ENCODE peak calls at places on chromosomes 5 and 9, in nine cellular contexts. X is GM06990; U is C1 segment of cervical spinal cord; L is cerebellum; Z is activated T-cell treated with anti-CD3 and anti-CD28 coated beads, Interleukin-2, amount 50 U/mL, for 72 hours; M is AG09319; I is SW480; A is posterior cingulate gyrus; N is brain microvascular endothelial cell. R is an unnamed sample.

GRCh38 chr5:151144275-151144674 is 13.3 kb downstream of the ANXA6 start:
- DNase-seq in Z (no peak), M (no peak), N (no peak), I (no peak), L (no peak), X (no peak), U (no peak), A (no peak), R (no peak)

GRCh38 chr5:52685621-52686370 is 101.9 kb upstream of the ITGA1 start:
- DNase-seq in M (no peak), N (no peak), U (no peak), Z (no peak), A (no peak), X (no peak), L (no peak), I (no peak), R (no peak)

GRCh38 chr9:36101916-36102741 is 34.4 kb upstream of the GLIPR2 start:
- DNase-seq in A (no peak), I (peak), U (no peak), Z (no peak), X (no peak), N (peak), M (peak), L (no peak), R (no peak)

GRCh38 chr5:52692039-52692438 is 95.7 kb upstream of the ITGA1 start:
- DNase-seq in A (no peak), L (no peak), U (no peak), N (peak), Z (no peak), M (no peak), I (no peak), X (no peak), R (no peak)

GRCh38 chr9:105993051-105993854 is 298.9 kb downstream of the TMEM38B start:
- DNase-seq in X (no peak), A (peak), L (no peak), I (no peak), Z (no peak), N (no peak), M (no peak), U (peak), R (no peak)

GRCh38 chr5:79173626-79174025 is 62.0 kb downstream of the BHMT start:
- DNase-seq in U (no peak), X (no peak), M (no peak), A (no peak), L (no peak), Z (no peak), N (no peak), I (no peak), R (no peak)

GRCh38 chr9:90013778-90014177 is 409.0 kb downstream of the GADD45G start:
- DNase-seq in A (no peak), X (no peak), U (no peak), M (no peak), L (no peak), I (no peak), N (no peak), Z (no peak), R (no peak)

GRCh38 chr5:73446631-73447233 is 1.8 kb downstream of the FOXD1 start:
- DNase-seq in N (no peak), X (no peak), Z (no peak), L (no peak), M (no peak), I (peak), U (no peak), A (no peak), R (peak)

GRCh38 chr9:136545065-136545965 is 533 bp downstream of the NOTCH1 start:
- DNase-seq in X (peak), L (no peak), A (no peak), I (peak), M (no peak), Z (peak), U (peak), N (no peak), R (no peak)

GRCh38 chr9:72903103-72903502 is 49.8 kb downstream of the ALDH1A1 start:
- DNase-seq in X (no peak), I (no peak), M (no peak), Z (no peak), N (no peak), A (no peak), L (no peak), U (no peak), R (no peak)

GRCh38 chr5:119397518-119398380 is 41.9 kb downstream of the TNFAIP8 start:
- DNase-seq in Z (peak), N (peak), X (peak), A (no peak), U (no peak), M (no peak), L (no peak), I (no peak), R (peak)

R was measured in KBM-7.